ENCODE peak calls at places on chromosomes 4 and X, in nine cellular contexts. J is adipocyte; D is upper lobe of left lung; H is cardiac fibroblast; L is GM06990; G is psoas muscle; B is fibroblast of pulmonary artery; A is CD8-positive, alpha-beta memory T cell; K is right lobe of liver. I is an unnamed sample.

GRCh38 chr4:184655889-184656869 is 6.6 kb downstream of the PRIMPOL start:
- DNase-seq in J (no peak), D (no peak), H (peak; percentile 21), L (no peak), G (peak; percentile 66), B (no peak), A (no peak), K (no peak), I (no peak)

GRCh38 chr4:112857461-112857860 is 192.0 kb upstream of the ANK2 start:
- DNase-seq in J (peak; percentile 88), D (no peak), H (peak; percentile 69), L (no peak), G (no peak), B (peak; percentile 78), A (no peak), K (no peak), I (no peak)

GRCh38 chrX:42606591-42606990 is 171.4 kb downstream of the PPP1R2C start:
- DNase-seq in J (no peak), D (no peak), H (no peak), L (no peak), G (no peak), B (no peak), A (no peak), K (no peak), I (no peak)

GRCh38 chr4:29002151-29002550 is 1718.0 kb upstream of the PCDH7 start:
- DNase-seq in J (no peak), D (no peak), H (no peak), L (no peak), G (no peak), B (no peak), A (no peak), K (no peak), I (no peak)

GRCh38 chrX:96372313-96373046 is 312.2 kb upstream of the DIAPH2 start:
- DNase-seq in J (peak; percentile 80), D (no peak), H (peak; percentile 77), L (no peak), G (no peak), B (peak; percentile 79), A (no peak), K (no peak), I (peak; percentile 3)

GRCh38 chr4:28702571-28702970 is 1841.9 kb downstream of the STIM2 start:
- DNase-seq in J (peak; percentile 13), D (no peak), H (no peak), L (no peak), G (no peak), B (no peak), A (no peak), K (no peak), I (no peak)

GRCh38 chr4:83213640-83214039 is 71.0 kb downstream of the COQ2 start:
- DNase-seq in J (no peak), D (no peak), H (no peak), L (no peak), G (no peak), B (no peak), A (no peak), K (no peak), I (no peak)

GRCh38 chrX:70445876-70446275 is 1.2 kb downstream of the DLG3 start:
- DNase-seq in J (no peak), D (no peak), H (no peak), L (no peak), G (no peak), B (no peak), A (no peak), K (no peak), I (no peak)

GRCh38 chr4:158850800-158851644 is 82.2 kb downstream of the FNIP2 start:
- DNase-seq in J (peak; percentile 84), D (no peak), H (peak; percentile 65), L (no peak), G (no peak), B (peak; percentile 70), A (no peak), K (no peak), I (peak; percentile 37)

GRCh38 chr4:171288816-171289432 is 524.3 kb upstream of the GALNTL6 start:
- DNase-seq in J (peak; percentile 52), D (no peak), H (no peak), L (no peak), G (no peak), B (no peak), A (no peak), K (no peak), I (no peak)

GRCh38 chr4:186570193-186570996 is 15.0 kb upstream of the MTNR1A start:
- DNase-seq in J (peak; percentile 53), D (no peak), H (peak; percentile 67), L (no peak), G (no peak), B (peak; percentile 85), A (no peak), K (no peak), I (no peak)
- H3K4me3 ChIP-seq in J (peak overlapping the region; percentile 75), D (peak overlapping the region; percentile 34), H (peak overlapping the region; percentile 5), L (no peak overlapping the region), G (peak overlapping the region; percentile 32), B (peak overlapping the region; percentile 51), A (no peak overlapping the region), K (no peak overlapping the region), I (no peak overlapping the region)

GRCh38 chr4:183400035-183400434 is 44.4 kb upstream of the CDKN2AIP start:
- DNase-seq in J (no peak), D (no peak), H (no peak), L (no peak), G (no peak), B (no peak), A (no peak), K (no peak), I (no peak)

GRCh38 chr4:183398298-183399129 is 45.9 kb upstream of the CDKN2AIP start:
- DNase-seq in J (peak; percentile 87), D (peak; percentile 78), H (peak; percentile 82), L (peak; percentile 67), G (peak; percentile 75), B (peak; percentile 75), A (peak; percentile 45), K (peak; percentile 79), I (peak; percentile 52)

GRCh38 chr4:183397741-183398297 is 46.6 kb upstream of the CDKN2AIP start:
- DNase-seq in J (no peak), D (no peak), H (no peak), L (no peak), G (no peak), B (no peak), A (no peak), K (no peak), I (no peak)

GRCh38 chr4:183399616-183400015 is 44.8 kb upstream of the CDKN2AIP start:
- DNase-seq in J (no peak), D (no peak), H (no peak), L (no peak), G (no peak), B (no peak), A (no peak), K (no peak), I (no peak)

DNA sequence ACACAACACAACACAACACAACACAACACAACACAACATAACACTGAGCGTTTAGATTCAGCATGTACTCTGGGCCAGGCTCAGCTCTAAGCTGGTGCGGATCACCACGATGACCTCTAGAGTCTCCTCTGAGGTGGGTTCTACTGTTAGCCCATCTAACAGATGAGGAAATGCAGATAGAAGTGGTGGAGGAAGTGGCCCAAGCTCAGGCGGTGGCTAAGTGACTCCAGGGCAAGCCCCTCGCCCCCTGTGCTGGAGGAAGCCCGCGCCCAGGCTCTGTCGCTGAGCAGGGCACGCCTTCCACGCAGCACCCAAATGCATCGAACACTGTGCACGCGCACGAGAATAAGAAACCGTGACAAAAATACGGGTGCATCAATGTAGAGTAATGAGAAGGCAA is 45.3 kb upstream of the CDKN2AIP start:
- DNase-seq in J (no peak), D (no peak), H (no peak), L (no peak), G (no peak), B (no peak), A (no peak), K (no peak), I (no peak)
- H3K4me3 ChIP-seq in J (peak overlapping the region; percentile 82), D (peak overlapping the region; percentile 59), H (no peak overlapping the region), L (no peak overlapping the region), G (no peak overlapping the region), B (no peak overlapping the region), A (no peak overlapping the region), K (no peak overlapping the region), I (no peak overlapping the region)

GRCh38 chr4:73871911-73872310 is 2.7 kb downstream of the CXCL1 start:
- DNase-seq in J (no peak), D (no peak), H (peak; percentile 33), L (no peak), G (no peak), B (peak; percentile 62), A (no peak), K (no peak), I (no peak)

GRCh38 chr4:73869130-73870055 is at the start of gene CXCL1:
- DNase-seq in J (peak; percentile 62), D (peak; percentile 36), H (peak; percentile 67), L (no peak), G (peak; percentile 61), B (peak; percentile 73), A (no peak), K (peak; percentile 59), I (no peak)

GRCh38 chr4:73872331-73873108 is 3.3 kb downstream of the CXCL1 start:
- DNase-seq in J (no peak), D (no peak), H (peak; percentile 59), L (no peak), G (no peak), B (peak; percentile 78), A (no peak), K (no peak), I (no peak)

GRCh38 chr4:73870260-73870659 is 1.1 kb downstream of the CXCL1 start:
- DNase-seq in J (peak; percentile 28), D (peak; percentile 87), H (peak; percentile 56), L (no peak), G (no peak), B (peak; percentile 75), A (no peak), K (no peak), I (no peak)

DNA sequence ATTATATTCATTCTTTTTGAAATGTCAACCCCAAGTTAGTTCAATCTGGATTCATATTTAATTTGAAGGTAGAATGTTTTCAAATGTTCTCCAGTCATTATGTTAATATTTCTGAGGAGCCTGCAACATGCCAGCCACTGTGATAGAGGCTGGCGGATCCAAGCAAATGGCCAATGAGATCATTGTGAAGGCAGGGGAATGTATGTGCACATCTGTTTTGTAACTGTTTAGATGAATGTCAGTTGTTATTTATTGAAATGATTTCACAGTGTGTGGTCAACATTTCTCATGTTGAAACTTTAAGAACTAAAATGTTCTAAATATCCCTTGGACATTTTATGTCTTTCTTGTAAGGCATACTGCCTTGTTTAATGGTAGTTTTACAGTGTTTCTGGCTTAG is 1.6 kb downstream of the CXCL1 start:
- DNase-seq in J (peak; percentile 70), D (no peak), H (peak; percentile 42), L (no peak), G (no peak), B (peak; percentile 63), A (no peak), K (no peak), I (no peak)
- H3K4me3 ChIP-seq in J (peak overlapping the region; percentile 83), D (peak overlapping the region; percentile 68), H (no peak overlapping the region), L (no peak overlapping the region), G (peak overlapping the region; percentile 67), B (peak overlapping the region; percentile 67), A (no peak overlapping the region), K (no peak overlapping the region), I (no peak overlapping the region)

DNA sequence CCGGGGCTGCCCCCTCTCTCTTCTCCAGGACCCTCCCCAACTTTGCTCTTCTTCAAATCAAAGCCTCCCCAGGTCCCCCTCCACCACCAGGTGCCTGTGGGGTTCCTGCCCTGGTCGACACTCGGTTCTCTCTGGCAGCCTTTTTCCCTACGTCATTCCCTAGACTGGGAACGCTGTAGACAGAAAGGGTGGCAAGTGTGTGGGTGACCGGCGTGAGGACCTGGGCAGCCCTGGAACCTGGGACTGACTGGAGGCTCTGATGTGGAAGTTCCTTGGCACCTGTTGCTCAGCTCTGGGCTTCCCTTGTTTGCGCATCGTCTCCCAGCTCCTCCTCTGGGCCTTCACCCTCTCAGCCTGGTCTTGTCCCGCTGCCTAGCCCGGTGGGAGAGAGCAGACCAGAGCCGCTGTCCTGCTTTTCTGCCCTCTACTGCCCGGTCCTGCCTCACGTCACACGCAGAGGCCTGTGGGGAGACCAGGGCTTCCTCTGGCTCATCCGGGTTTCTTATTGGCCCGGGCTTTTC is 1.3 kb downstream of the TACC3 start:
- DNase-seq in J (no peak), D (no peak), H (no peak), L (no peak), G (peak; percentile 49), B (no peak), A (no peak), K (peak; percentile 29), I (no peak)
- H3K4me3 ChIP-seq in J (no peak overlapping the region), D (peak overlapping the region; percentile 4), H (no peak overlapping the region), L (peak overlapping the region; percentile 89), G (no peak overlapping the region), B (peak overlapping the region; percentile 67), A (peak overlapping the region; percentile 67), K (peak overlapping the region; percentile 50), I (peak overlapping the region; percentile 52)

I was measured in CD4-positive, alpha-beta memory T cell.